ENCODE peak calls at places on chromosomes 13 and 19, in six cellular contexts. V is tibial nerve, Y is HCT116, H is ovary, O is A549, R is heart left ventricle. M is an unnamed sample.

GRCh38 chr13:51585234-51585672 is 991 bp downstream of the WDFY2 start:
- DNase-seq in O (no peak), Y (no peak), V (no peak), R (peak; percentile 12), H (no peak), M (no peak)

GRCh38 chr19:7069904-7070226 is 362 bp downstream of the ZNF557 start:
- DNase-seq in R (no peak), V (no peak), O (no peak), Y (no peak), H (no peak), M (no peak)

GRCh38 chr19:45217193-45217956 is 27.8 kb downstream of the EXOC3L2 start:
- DNase-seq in O (no peak), R (no peak), Y (no peak), V (no peak), H (no peak), M (no peak)

GRCh38 chr19:7869453-7869909 is 4.7 kb downstream of the PRR36 start:
- DNase-seq in Y (no peak), V (no peak), O (peak; percentile 84), R (no peak), H (peak; percentile 79), M (no peak)

GRCh38 chr13:97499181-97499580 is 65.2 kb downstream of the RAP2A start:
- DNase-seq in O (no peak), R (no peak), H (no peak), Y (no peak), V (no peak), M (no peak)

GRCh38 chr19:20969498-20969897 is 46.4 kb downstream of the ZNF85 start:
- DNase-seq in Y (peak; percentile 57), H (no peak), R (no peak), V (no peak), O (no peak), M (no peak)

GRCh38 chr13:114234266-114234644 is 442 bp upstream of the CDC16 start:
- DNase-seq in O (no peak), Y (no peak), H (no peak), R (no peak), V (no peak), M (no peak)

GRCh38 chr13:113651511-113652403 is 6.2 kb downstream of the ATP4B start:
- DNase-seq in O (no peak), H (peak; percentile 6), Y (no peak), V (peak; percentile 9), R (peak; percentile 4), M (no peak)

GRCh38 chr13:90867336-90867683 is 480.2 kb upstream of the MIR17HG start:
- DNase-seq in R (peak; percentile 42), H (no peak), V (peak; percentile 50), O (peak; percentile 75), Y (peak; percentile 33), M (peak; percentile 52)

GRCh38 chr19:17107546-17108452 is 32.2 kb downstream of the MYO9B start:
- DNase-seq in O (peak; percentile 86), V (peak; percentile 48), R (peak; percentile 75), H (peak; percentile 70), Y (peak; percentile 84), M (peak; percentile 99)

GRCh38 chr13:45167611-45168554 is 33.0 kb downstream of the KCTD4 start:
- DNase-seq in R (peak; percentile 24), H (no peak), V (no peak), O (peak; percentile 63), Y (peak; percentile 85), M (no peak)

GRCh38 chr19:16473875-16474397 is 2.2 kb upstream of the EPS15L1 start:
- DNase-seq in V (no peak), R (no peak), Y (no peak), O (no peak), H (no peak), M (no peak)

GRCh38 chr19:32642771-32643170 is 32.2 kb downstream of the ANKRD27 start:
- DNase-seq in V (no peak), R (no peak), H (no peak), O (no peak), Y (no peak), M (no peak)

GRCh38 chr13:111384441-111385181 is 64.2 kb downstream of the TEX29 start:
- DNase-seq in V (no peak), H (no peak), Y (no peak), R (no peak), O (no peak), M (no peak)

GRCh38 chr13:114025432-114026127 is 51.7 kb upstream of the C13orf46 start:
- DNase-seq in R (no peak), O (no peak), H (peak; percentile 65), V (no peak), Y (no peak), M (no peak)

GRCh38 chr19:47280183-47280797 is 5.6 kb downstream of the INAFM1 start:
- DNase-seq in Y (no peak), V (no peak), H (no peak), R (no peak), O (peak; percentile 76), M (no peak)

GRCh38 chr19:51127755-51128154 is 3.0 kb downstream of the SIGLEC9 start:
- DNase-seq in R (peak; percentile 54), O (no peak), Y (no peak), V (no peak), H (no peak), M (no peak)

GRCh38 chr19:17522988-17523872 is 11.8 kb downstream of the PGLS start:
- DNase-seq in V (no peak), R (peak; percentile 57), Y (no peak), O (no peak), H (no peak), M (no peak)

GRCh38 chr13:79662882-79663281 is 181.9 kb downstream of the NDFIP2 start:
- DNase-seq in Y (no peak), H (no peak), V (no peak), O (peak; percentile 12), R (no peak), M (no peak)

GRCh38 chr19:9791552-9792181 is 23.1 kb upstream of the ZNF846 start:
- DNase-seq in R (peak; percentile 97), V (peak; percentile 98), O (peak; percentile 92), Y (no peak), H (peak; percentile 97), M (peak; percentile 68)

GRCh38 chr19:17803264-17803896 is 8.4 kb downstream of the B3GNT3 start:
- DNase-seq in O (no peak), H (no peak), V (no peak), R (no peak), Y (no peak), M (no peak)

GRCh38 chr19:2047449-2048103 is 3.5 kb downstream of the MKNK2 start:
- DNase-seq in H (peak; percentile 37), Y (no peak), R (no peak), V (no peak), O (peak; percentile 75), M (peak; percentile 75)

GRCh38 chr19:19553670-19554069 is 15.6 kb downstream of the CILP2 start:
- DNase-seq in O (no peak), V (no peak), R (no peak), Y (no peak), H (no peak), M (no peak)
- TF ChIP-seq POLR2A in O (no peak), V (no peak), R (no peak), Y (no peak), H (no peak), M (no peak)

GRCh38 chr13:109251958-109252357 is 534.4 kb downstream of the IRS2 start:
- DNase-seq in R (no peak), H (no peak), V (no peak), O (no peak), Y (no peak), M (no peak)
- TF ChIP-seq POLR2A in R (no peak), H (no peak), V (no peak), O (no peak), Y (no peak), M (no peak)

GRCh38 chr19:15426485-15427349 is 7.9 kb upstream of the AKAP8L start:
- DNase-seq in H (no peak), Y (no peak), R (no peak), V (no peak), O (peak; percentile 24), M (no peak)
- TF ChIP-seq POLR2A in H (no peak), Y (no peak), R (no peak), V (no peak), O (no peak), M (no peak)

DNA sequence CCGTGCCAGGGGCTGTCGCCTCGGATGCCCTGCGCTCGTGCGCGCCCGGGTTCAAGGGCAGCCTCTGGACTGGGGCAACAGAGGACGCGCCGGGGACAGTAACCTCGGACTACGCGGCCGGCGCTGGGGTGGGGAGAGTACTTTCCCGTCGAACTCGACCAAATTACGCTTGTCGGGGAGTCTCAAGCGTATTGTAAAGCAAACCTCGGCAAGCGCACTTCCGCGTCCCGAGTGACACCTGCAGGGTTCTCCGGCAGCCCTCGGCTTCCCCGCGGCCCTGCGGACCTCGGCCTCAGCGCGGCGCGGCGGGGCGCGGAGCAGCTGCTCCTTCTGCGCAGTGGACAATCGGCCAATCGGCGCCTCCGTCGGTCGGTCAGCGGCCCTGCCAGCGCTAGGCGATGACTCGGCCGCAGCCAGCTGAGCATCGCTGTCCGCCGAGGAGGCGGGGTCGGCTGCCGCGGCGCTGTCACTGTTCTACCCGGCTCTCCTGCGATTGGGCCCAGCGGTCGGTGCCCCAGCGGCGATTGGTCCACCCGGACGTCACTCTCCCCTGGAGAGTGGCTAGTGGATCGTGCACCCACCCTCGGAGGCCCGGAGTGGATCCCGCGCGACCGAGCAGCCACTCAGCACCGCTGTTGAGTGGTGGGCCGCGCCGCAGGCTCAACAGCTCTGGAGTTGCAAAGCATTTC is at the start of gene SLC46A3:
- DNase-seq in V (peak; percentile 95), Y (peak; percentile 92), R (peak; percentile 99), O (peak; percentile 95), H (peak; percentile 98), M (peak; percentile 89)
- TF ChIP-seq POLR2A in V (peak; percentile 68), Y (peak; percentile 41), R (peak; percentile 78), O (peak; percentile 32), H (peak; percentile 31), M (peak; percentile 75)

DNA sequence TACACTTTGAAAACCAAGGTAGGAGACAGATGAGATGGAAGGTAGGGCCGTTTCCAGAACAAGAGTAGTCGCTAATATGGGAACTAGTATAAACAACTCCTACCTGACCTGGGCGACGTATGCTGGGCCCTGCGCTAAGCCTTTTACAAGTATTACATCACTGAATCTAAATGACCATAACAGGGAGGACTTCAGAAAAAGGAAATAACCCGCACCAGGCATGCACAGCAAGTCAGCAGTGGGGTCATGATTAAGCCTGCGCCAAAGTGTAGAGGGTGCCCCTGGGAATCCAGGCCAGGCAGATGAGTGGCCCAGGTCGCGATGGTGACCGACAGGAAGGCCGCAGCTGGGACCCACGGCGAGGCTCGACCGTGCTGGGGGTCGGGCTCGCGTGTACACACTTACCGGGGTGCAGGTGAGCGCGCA is 597 bp downstream of the ATP13A1 start:
- DNase-seq in O (no peak), R (no peak), V (no peak), H (no peak), Y (no peak), M (no peak)
- TF ChIP-seq POLR2A in O (no peak), R (no peak), V (no peak), H (peak; percentile 4), Y (no peak), M (no peak)